ENCODE peak calls at places on chromosomes 3 and 15, in five cellular contexts. One of them, this sample, is unnamed.

GRCh38 chr3:24363242-24363641 is 131.4 kb downstream of the THRB start:
- DNase-seq in AG04449: no peak
- DNase-seq in SJCRH30: no peak
- DNase-seq in IMR-90: no peak
- DNase-seq in HAP-1: no peak
- DNase-seq in this sample: no peak

GRCh38 chr3:95721938-95722337 is 1092.5 kb upstream of the EPHA6 start:
- DNase-seq in AG04449: no peak
- DNase-seq in SJCRH30: no peak
- DNase-seq in IMR-90: no peak
- DNase-seq in HAP-1: no peak
- DNase-seq in this sample: no peak

GRCh38 chr15:66751579-66751978 is 49.5 kb downstream of the SMAD6 start:
- DNase-seq in AG04449: no peak
- DNase-seq in SJCRH30: no peak
- DNase-seq in IMR-90: no peak
- DNase-seq in HAP-1: peak
- DNase-seq in this sample: no peak

GRCh38 chr15:87739866-87740265 is 516.7 kb downstream of the NTRK3 start:
- DNase-seq in AG04449: no peak
- DNase-seq in SJCRH30: no peak
- DNase-seq in IMR-90: peak
- DNase-seq in HAP-1: no peak
- DNase-seq in this sample: no peak

GRCh38 chr3:63351159-63352007 is 73.3 kb downstream of the SYNPR start:
- DNase-seq in AG04449: peak
- DNase-seq in SJCRH30: no peak
- DNase-seq in IMR-90: peak
- DNase-seq in HAP-1: no peak
- DNase-seq in this sample: no peak

GRCh38 chr3:175240928-175241327 is 381.8 kb downstream of the NAALADL2 start:
- DNase-seq in AG04449: no peak
- DNase-seq in SJCRH30: no peak
- DNase-seq in IMR-90: no peak
- DNase-seq in HAP-1: no peak
- DNase-seq in this sample: no peak

GRCh38 chr3:150765949-150766720 is 3.2 kb upstream of the SIAH2 start:
- DNase-seq in AG04449: no peak
- DNase-seq in SJCRH30: no peak
- DNase-seq in IMR-90: peak
- DNase-seq in HAP-1: no peak
- DNase-seq in this sample: no peak

GRCh38 chr3:148902173-148902791 is 37.2 kb downstream of the CPA3 start:
- DNase-seq in AG04449: peak
- DNase-seq in SJCRH30: no peak
- DNase-seq in IMR-90: peak
- DNase-seq in HAP-1: no peak
- DNase-seq in this sample: peak

GRCh38 chr3:111653766-111654165 is 58.6 kb upstream of the ZBED2 start:
- DNase-seq in AG04449: no peak
- DNase-seq in SJCRH30: no peak
- DNase-seq in IMR-90: no peak
- DNase-seq in HAP-1: no peak
- DNase-seq in this sample: no peak

GRCh38 chr3:47984089-47984759 is 32.0 kb downstream of the MAP4 start:
- DNase-seq in AG04449: peak
- DNase-seq in SJCRH30: peak
- DNase-seq in IMR-90: peak
- DNase-seq in HAP-1: no peak
- DNase-seq in this sample: no peak

GRCh38 chr15:59243622-59244021 is 37.0 kb downstream of the LDHAL6B start:
- DNase-seq in AG04449: no peak
- DNase-seq in SJCRH30: no peak
- DNase-seq in IMR-90: no peak
- DNase-seq in HAP-1: no peak
- DNase-seq in this sample: no peak

GRCh38 chr3:138862531-138862923 is 27.8 kb upstream of the PIK3CB start:
- DNase-seq in AG04449: no peak
- DNase-seq in SJCRH30: no peak
- DNase-seq in IMR-90: no peak
- DNase-seq in HAP-1: peak
- DNase-seq in this sample: no peak

GRCh38 chr15:26838742-26839460 is 28.0 kb upstream of the GABRA5 start:
- DNase-seq in AG04449: no peak
- DNase-seq in SJCRH30: peak
- DNase-seq in IMR-90: no peak
- DNase-seq in HAP-1: peak
- DNase-seq in this sample: no peak

DNA sequence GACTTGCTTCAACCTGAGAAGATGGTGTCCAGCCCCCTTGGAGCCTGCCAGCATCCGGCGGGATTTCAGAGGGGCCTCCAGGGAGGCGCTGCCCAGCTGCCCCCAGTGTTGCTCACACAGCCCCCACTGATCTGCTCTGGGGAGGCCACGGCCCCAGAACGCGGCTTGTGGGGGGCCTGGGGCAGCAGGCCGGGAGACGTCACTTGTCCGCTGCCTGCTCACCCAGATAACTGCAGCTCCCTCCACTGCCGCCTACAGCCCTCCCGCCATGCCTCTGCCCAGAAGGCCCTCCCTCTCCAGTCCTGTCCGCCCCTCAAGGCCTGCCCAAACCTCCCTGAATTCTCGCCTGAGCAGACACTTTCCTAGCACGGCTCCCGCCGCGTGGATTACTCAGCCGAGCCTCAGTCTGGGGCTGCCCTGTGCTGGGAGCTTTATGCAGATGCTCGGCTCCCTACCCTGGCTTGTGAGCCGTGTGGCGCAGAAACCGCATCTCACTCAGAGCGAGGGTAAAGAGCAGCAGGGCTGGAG is 17.2 kb upstream of the ADIPOQ start:
- DNase-seq in AG04449: no peak
- DNase-seq in SJCRH30: peak
- DNase-seq in IMR-90: peak
- DNase-seq in HAP-1: peak
- DNase-seq in this sample: no peak
- H3K4me3 ChIP-seq in AG04449: peak
- H3K4me3 ChIP-seq in SJCRH30: no peak
- H3K4me3 ChIP-seq in IMR-90: no peak
- H3K4me3 ChIP-seq in HAP-1: peak
- H3K4me3 ChIP-seq in this sample: no peak

GRCh38 chr3:18415132-18415531 is 10.0 kb downstream of the SATB1 start:
- DNase-seq in AG04449: no peak
- DNase-seq in SJCRH30: no peak
- DNase-seq in IMR-90: no peak
- DNase-seq in HAP-1: no peak
- DNase-seq in this sample: no peak

GRCh38 chr3:18411541-18411940 is 13.6 kb downstream of the SATB1 start:
- DNase-seq in AG04449: no peak
- DNase-seq in SJCRH30: no peak
- DNase-seq in IMR-90: no peak
- DNase-seq in HAP-1: no peak
- DNase-seq in this sample: no peak

GRCh38 chr3:18412684-18413083 is 12.5 kb downstream of the SATB1 start:
- DNase-seq in AG04449: no peak
- DNase-seq in SJCRH30: no peak
- DNase-seq in IMR-90: no peak
- DNase-seq in HAP-1: no peak
- DNase-seq in this sample: no peak

GRCh38 chr3:18409266-18409665 is 15.9 kb downstream of the SATB1 start:
- DNase-seq in AG04449: no peak
- DNase-seq in SJCRH30: no peak
- DNase-seq in IMR-90: no peak
- DNase-seq in HAP-1: no peak
- DNase-seq in this sample: no peak

GRCh38 chr3:18410205-18410604 is 14.9 kb downstream of the SATB1 start:
- DNase-seq in AG04449: no peak
- DNase-seq in SJCRH30: no peak
- DNase-seq in IMR-90: no peak
- DNase-seq in HAP-1: no peak
- DNase-seq in this sample: no peak
- H3K4me3 ChIP-seq in AG04449: no peak
- H3K4me3 ChIP-seq in SJCRH30: no peak
- H3K4me3 ChIP-seq in IMR-90: no peak
- H3K4me3 ChIP-seq in HAP-1: no peak
- H3K4me3 ChIP-seq in this sample: no peak

DNA sequence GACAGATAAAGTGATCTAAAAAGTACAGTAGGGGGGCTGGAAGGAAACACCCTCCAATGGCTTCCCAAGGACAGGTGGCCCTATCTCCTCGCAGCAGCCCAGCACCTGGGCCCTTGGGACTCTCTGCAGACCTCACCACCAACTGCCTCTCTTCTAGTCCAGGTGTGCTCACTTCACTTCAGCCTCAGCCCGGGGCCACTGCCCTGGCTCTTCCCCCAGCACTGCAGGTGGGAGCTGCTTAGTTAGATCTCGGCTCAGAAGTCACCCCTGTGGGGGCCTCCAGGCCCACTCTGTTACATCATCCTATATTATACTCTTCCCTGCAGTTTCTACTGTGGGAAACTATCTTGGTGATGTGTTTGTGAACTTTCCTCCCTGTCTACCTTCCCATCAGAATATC is 2.0 kb downstream of the KLF15 start:
- DNase-seq in AG04449: no peak
- DNase-seq in SJCRH30: no peak
- DNase-seq in IMR-90: no peak
- DNase-seq in HAP-1: no peak
- DNase-seq in this sample: no peak
- H3K4me3 ChIP-seq in AG04449: no peak
- H3K4me3 ChIP-seq in SJCRH30: peak
- H3K4me3 ChIP-seq in IMR-90: no peak
- H3K4me3 ChIP-seq in HAP-1: peak
- H3K4me3 ChIP-seq in this sample: no peak

DNA sequence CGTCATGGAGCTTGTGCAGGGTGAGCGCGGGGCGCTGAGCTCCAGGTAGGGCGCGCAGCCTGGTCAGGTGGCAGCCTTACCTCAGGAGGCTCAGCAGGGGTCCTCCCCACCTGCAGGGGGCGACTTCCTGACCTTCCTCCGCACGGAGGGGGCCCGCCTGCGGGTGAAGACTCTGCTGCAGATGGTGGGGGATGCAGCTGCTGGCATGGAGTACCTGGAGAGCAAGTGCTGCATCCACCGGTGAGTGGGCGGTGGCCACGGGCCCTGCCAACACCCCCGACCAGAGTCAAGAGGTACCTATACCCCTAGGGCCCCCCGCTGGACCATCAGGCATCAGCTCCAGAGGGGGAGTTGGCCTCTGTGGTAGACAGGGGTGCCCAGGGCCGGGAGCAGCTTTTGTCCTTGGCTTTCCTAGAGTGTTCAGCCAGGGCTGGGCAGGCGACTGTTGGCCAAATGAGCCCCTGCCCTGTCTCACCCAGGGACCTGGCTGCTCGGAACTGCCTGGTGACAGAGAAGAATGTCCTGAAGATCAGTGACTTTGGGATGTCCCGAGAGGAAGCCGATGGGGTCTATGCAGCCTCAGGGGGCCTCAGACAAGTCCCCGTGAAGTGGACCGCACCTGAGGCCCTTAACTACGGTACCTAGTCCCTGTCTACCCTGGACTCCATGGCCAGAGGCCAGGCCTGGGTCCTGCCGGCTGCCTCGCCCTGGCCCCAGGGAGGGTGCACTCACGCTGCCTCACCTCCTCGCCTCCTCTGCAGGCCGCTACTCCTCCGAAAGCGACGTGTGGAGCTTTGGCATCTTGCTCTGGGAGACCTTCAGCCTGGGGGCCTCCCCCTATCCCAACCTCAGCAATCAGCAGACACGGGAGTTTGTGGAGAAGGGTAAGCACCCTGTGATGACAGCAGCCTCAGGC is 9.1 kb downstream of the FES start:
- DNase-seq in AG04449: no peak
- DNase-seq in SJCRH30: no peak
- DNase-seq in IMR-90: no peak
- DNase-seq in HAP-1: peak
- DNase-seq in this sample: no peak
- H3K4me3 ChIP-seq in AG04449: no peak
- H3K4me3 ChIP-seq in SJCRH30: peak
- H3K4me3 ChIP-seq in IMR-90: no peak
- H3K4me3 ChIP-seq in HAP-1: peak
- H3K4me3 ChIP-seq in this sample: no peak

GRCh38 chr3:6250167-6250566 is 610.7 kb upstream of the GRM7 start:
- DNase-seq in AG04449: no peak
- DNase-seq in SJCRH30: no peak
- DNase-seq in IMR-90: no peak
- DNase-seq in HAP-1: no peak
- DNase-seq in this sample: no peak
- H3K4me3 ChIP-seq in AG04449: no peak
- H3K4me3 ChIP-seq in SJCRH30: no peak
- H3K4me3 ChIP-seq in IMR-90: no peak
- H3K4me3 ChIP-seq in HAP-1: no peak
- H3K4me3 ChIP-seq in this sample: no peak

GRCh38 chr15:79472446-79472845 is 40.3 kb downstream of the MINAR1 start:
- DNase-seq in AG04449: no peak
- DNase-seq in SJCRH30: no peak
- DNase-seq in IMR-90: no peak
- DNase-seq in HAP-1: no peak
- DNase-seq in this sample: no peak

GRCh38 chr15:79463043-79463780 is 31.1 kb downstream of the MINAR1 start:
- DNase-seq in AG04449: no peak
- DNase-seq in SJCRH30: no peak
- DNase-seq in IMR-90: no peak
- DNase-seq in HAP-1: no peak
- DNase-seq in this sample: no peak

GRCh38 chr15:79466488-79466887 is 34.4 kb downstream of the MINAR1 start:
- DNase-seq in AG04449: no peak
- DNase-seq in SJCRH30: no peak
- DNase-seq in IMR-90: no peak
- DNase-seq in HAP-1: no peak
- DNase-seq in this sample: no peak

GRCh38 chr15:79463781-79464270 is 31.7 kb downstream of the MINAR1 start:
- DNase-seq in AG04449: no peak
- DNase-seq in SJCRH30: no peak
- DNase-seq in IMR-90: no peak
- DNase-seq in HAP-1: no peak
- DNase-seq in this sample: no peak

GRCh38 chr15:79467865-79468586 is 35.9 kb downstream of the MINAR1 start:
- DNase-seq in AG04449: no peak
- DNase-seq in SJCRH30: no peak
- DNase-seq in IMR-90: no peak
- DNase-seq in HAP-1: no peak
- DNase-seq in this sample: no peak
- H3K4me3 ChIP-seq in AG04449: no peak
- H3K4me3 ChIP-seq in SJCRH30: no peak
- H3K4me3 ChIP-seq in IMR-90: no peak
- H3K4me3 ChIP-seq in HAP-1: no peak
- H3K4me3 ChIP-seq in this sample: no peak

GRCh38 chr3:196180346-196180745 is 30.9 kb downstream of the ZDHHC19 start:
- DNase-seq in AG04449: no peak
- DNase-seq in SJCRH30: no peak
- DNase-seq in IMR-90: no peak
- DNase-seq in HAP-1: no peak
- DNase-seq in this sample: no peak
- H3K4me3 ChIP-seq in AG04449: no peak
- H3K4me3 ChIP-seq in SJCRH30: no peak
- H3K4me3 ChIP-seq in IMR-90: no peak
- H3K4me3 ChIP-seq in HAP-1: no peak
- H3K4me3 ChIP-seq in this sample: no peak

This sample was measured in SK-N-MC.